ENCODE peak calls at places on chromosome 17, in eight cellular contexts. V is heart right ventricle; T is stimulated activated CD4-positive, alpha-beta T cell treated with anti-CD3 and anti-CD28 coated beads, Interleukin-12 subunit alpha, Interleukin-12 subunit beta, amount 100 ng/mL, for 48 hours; B is T-helper 1 cell; K is bronchial epithelial cell; M is hippocampal formation; G is activated T-helper 9 cell treated with anti-CD3 and anti-CD28 coated beads, Interleukin-2, amount 50 U/mL, for 16 hours; J is RCC 7860. O is an unnamed sample.

GRCh38 chr17:57110579-57111367 is 25.7 kb downstream of the AKAP1 start:
- DNase-seq in V (peak; percentile 40), T (no peak), B (no peak), K (no peak), M (no peak), G (no peak), J (no peak), O (no peak)

GRCh38 chr17:45956090-45956489 is 43.0 kb upstream of the STH start:
- DNase-seq in V (no peak), T (no peak), B (no peak), K (no peak), M (no peak), G (no peak), J (no peak), O (no peak)

GRCh38 chr17:57887161-57887560 is 37.3 kb upstream of the MRPS23 start:
- DNase-seq in V (no peak), T (no peak), B (no peak), K (no peak), M (no peak), G (no peak), J (no peak), O (no peak)

GRCh38 chr17:38578229-38578628 is 27.5 kb downstream of the SRCIN1 start:
- DNase-seq in V (no peak), T (no peak), B (no peak), K (no peak), M (no peak), G (no peak), J (no peak), O (no peak)

GRCh38 chr17:72111374-72111773 is 9.4 kb upstream of the SOX9 start:
- DNase-seq in V (no peak), T (no peak), B (no peak), K (no peak), M (no peak), G (no peak), J (no peak), O (no peak)

GRCh38 chr17:31401456-31402254 is 10.2 kb downstream of the RAB11FIP4 start:
- DNase-seq in V (no peak), T (no peak), B (no peak), K (no peak), M (no peak), G (no peak), J (no peak), O (no peak)

GRCh38 chr17:219696-220095 is 38.2 kb upstream of the DOC2B start:
- DNase-seq in V (no peak), T (no peak), B (no peak), K (no peak), M (no peak), G (no peak), J (no peak), O (no peak)

GRCh38 chr17:55284001-55284884 is 19.5 kb downstream of the HLF start:
- DNase-seq in V (no peak), T (no peak), B (peak; percentile 37), K (no peak), M (no peak), G (no peak), J (peak; percentile 26), O (no peak)

GRCh38 chr17:81405382-81406005 is 10.2 kb downstream of the BAHCC1 start:
- DNase-seq in V (peak; percentile 86), T (no peak), B (no peak), K (no peak), M (no peak), G (no peak), J (no peak), O (no peak)

GRCh38 chr17:44905006-44906000 is 6.1 kb upstream of the EFTUD2 start:
- DNase-seq in V (no peak), T (no peak), B (no peak), K (no peak), M (no peak), G (no peak), J (no peak), O (no peak)

GRCh38 chr17:79733692-79734070 is 2.9 kb downstream of the ENPP7 start:
- DNase-seq in V (no peak), T (no peak), B (no peak), K (no peak), M (no peak), G (no peak), J (no peak), O (no peak)

O was measured in GM12865.